ENCODE peak calls at places on chromosomes 12 and 14, in four cellular contexts. N is A549, G is H1, K is PC-3. S is an unnamed sample. For H3K9me3, the result is how much of the 10 kb centered on the place peaks cover.

GRCh38 chr12:76158518-76159321 is 74.2 kb upstream of the NAP1L1 start:
- DNase-seq in G (peak), K (peak), N (peak), S (peak)

GRCh38 chr14:103879570-103880333 is 32.4 kb upstream of the PPP1R13B start:
- DNase-seq in K (peak), G (peak), N (peak), S (no peak)

GRCh38 chr12:127270193-127270592 is 996.8 kb upstream of the TMEM132C start:
- DNase-seq in N (peak), G (no peak), K (peak), S (no peak)

GRCh38 chr14:96532632-96533031 is 30.4 kb downstream of the PAPOLA start:
- DNase-seq in K (no peak), G (no peak), N (no peak), S (no peak)

GRCh38 chr12:6069452-6070093 is 54.9 kb downstream of the VWF start:
- DNase-seq in G (no peak), N (no peak), K (no peak), S (no peak)

GRCh38 chr12:19428261-19428660 is 11.0 kb upstream of the AEBP2 start:
- DNase-seq in G (no peak), K (no peak), N (no peak), S (no peak)

GRCh38 chr12:93130371-93131049 is 201.4 kb upstream of the EEA1 start:
- DNase-seq in G (no peak), N (no peak), K (no peak), S (no peak)

GRCh38 chr12:104285740-104286537 is 17.6 kb upstream of the EID3 start:
- DNase-seq in N (no peak), G (no peak), K (peak), S (no peak)

GRCh38 chr12:89156324-89156723 is 196.0 kb downstream of the DUSP6 start:
- DNase-seq in K (no peak), G (no peak), N (no peak), S (no peak)

GRCh38 chr12:1972856-1973317 is 31.4 kb downstream of the DCP1B start:
- DNase-seq in N (no peak), G (no peak), K (no peak), S (no peak)

GRCh38 chr12:90003688-90004087 is 295.1 kb upstream of the ATP2B1 start:
- DNase-seq in K (no peak), G (no peak), N (no peak), S (no peak)

GRCh38 chr12:88958961-88959360 is 378.7 kb upstream of the KITLG start:
- DNase-seq in G (no peak), K (no peak), N (no peak), S (no peak)

GRCh38 chr12:107560906-107561285 is 124.7 kb upstream of the PWP1 start:
- DNase-seq in N (no peak), K (no peak), G (no peak), S (no peak)

GRCh38 chr12:52074006-52074405 is 4.2 kb downstream of the ATG101 start:
- DNase-seq in G (no peak), N (no peak), K (peak), S (no peak)

GRCh38 chr12:26229910-26230309 is 34.5 kb downstream of the SSPN start:
- DNase-seq in G (no peak), N (no peak), K (no peak), S (no peak)

GRCh38 chr12:88272456-88272855 is 130.3 kb downstream of the TMTC3 start:
- DNase-seq in N (no peak), G (no peak), K (no peak), S (no peak)

GRCh38 chr12:12722351-12723146 is 5.4 kb downstream of the CDKN1B start:
- DNase-seq in G (no peak), N (peak), K (peak), S (no peak)

GRCh38 chr12:6201199-6201608 is 1.0 kb downstream of the CD9 start:
- DNase-seq in K (peak), N (peak), G (no peak), S (no peak)

GRCh38 chr12:49346659-49347306 is at the start of gene DNAJC22:
- DNase-seq in G (peak), K (peak), N (peak), S (no peak)

GRCh38 chr14:71166434-71166833 is 259.2 kb downstream of the PCNX1 start:
- DNase-seq in K (peak), N (peak), G (no peak), S (peak)

GRCh38 chr12:48572326-48572725 is 2.5 kb upstream of the LALBA start:
- DNase-seq in N (no peak), G (no peak), K (no peak), S (no peak)

GRCh38 chr14:36505892-36506731 is 13.9 kb downstream of the NKX2-1 start:
- DNase-seq in G (peak), K (no peak), N (no peak), S (no peak)

GRCh38 chr12:55915481-55915856 is 12.2 kb downstream of the PYM1 start:
- DNase-seq in N (no peak), G (no peak), K (no peak), S (no peak)

GRCh38 chr12:131615316-131616053 is 95.4 kb upstream of the SFSWAP start:
- DNase-seq in G (no peak), N (no peak), K (no peak), S (no peak)

DNA sequence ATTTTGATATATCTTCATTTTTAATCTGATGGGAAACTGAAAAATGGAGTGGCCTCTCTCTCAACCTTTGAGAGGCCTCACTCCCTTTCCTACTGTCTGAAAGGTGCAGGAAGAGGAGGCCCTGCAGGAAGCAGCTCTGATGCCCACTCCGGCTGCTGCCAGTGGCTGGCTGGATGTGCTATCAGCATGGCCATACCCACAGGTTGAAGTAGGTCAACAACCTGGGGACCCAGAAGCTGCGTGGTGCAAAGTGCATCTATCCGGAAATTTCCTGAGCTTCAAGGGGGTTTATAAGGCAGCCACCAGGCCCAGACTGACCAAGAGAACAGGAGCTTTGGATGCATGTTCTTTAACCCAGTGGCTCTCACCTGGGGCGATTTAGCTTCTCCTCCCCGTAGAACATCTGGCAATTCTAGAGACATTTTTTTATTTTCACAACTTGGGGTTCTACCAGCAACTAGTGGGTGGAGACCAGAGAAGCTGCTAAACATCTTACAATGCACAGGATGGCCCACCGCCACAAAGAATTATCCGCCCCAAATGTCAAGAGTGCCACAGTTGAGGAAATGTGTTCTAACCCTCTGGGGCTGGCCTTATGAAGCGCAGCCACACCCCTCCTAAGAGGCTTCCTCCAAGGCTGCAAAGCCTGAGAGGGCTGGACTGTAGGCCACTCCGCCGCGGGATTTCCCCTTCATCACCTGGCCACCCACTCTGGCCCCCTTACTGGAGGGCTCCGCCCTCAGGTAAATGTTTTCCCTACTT is 8.2 kb upstream of the BATF start:
- DNase-seq in N (no peak), K (no peak), G (peak), S (no peak)
- H3K4me3 ChIP-seq in N (no peak), K (no peak), G (no peak), S (no peak)

GRCh38 chr14:100066984-100067383 is 1.8 kb downstream of the EVL start:
- DNase-seq in K (no peak), N (no peak), G (no peak), S (no peak)

GRCh38 chr14:100067481-100067880 is 2.3 kb downstream of the EVL start:
- DNase-seq in N (no peak), K (no peak), G (no peak), S (no peak)

GRCh38 chr14:100063314-100063941 is 1.8 kb upstream of the EVL start:
- DNase-seq in G (no peak), K (no peak), N (no peak), S (no peak)

GRCh38 chr14:100065942-100066574 is 836 bp downstream of the EVL start:
- DNase-seq in N (no peak), G (no peak), K (no peak), S (no peak)

DNA sequence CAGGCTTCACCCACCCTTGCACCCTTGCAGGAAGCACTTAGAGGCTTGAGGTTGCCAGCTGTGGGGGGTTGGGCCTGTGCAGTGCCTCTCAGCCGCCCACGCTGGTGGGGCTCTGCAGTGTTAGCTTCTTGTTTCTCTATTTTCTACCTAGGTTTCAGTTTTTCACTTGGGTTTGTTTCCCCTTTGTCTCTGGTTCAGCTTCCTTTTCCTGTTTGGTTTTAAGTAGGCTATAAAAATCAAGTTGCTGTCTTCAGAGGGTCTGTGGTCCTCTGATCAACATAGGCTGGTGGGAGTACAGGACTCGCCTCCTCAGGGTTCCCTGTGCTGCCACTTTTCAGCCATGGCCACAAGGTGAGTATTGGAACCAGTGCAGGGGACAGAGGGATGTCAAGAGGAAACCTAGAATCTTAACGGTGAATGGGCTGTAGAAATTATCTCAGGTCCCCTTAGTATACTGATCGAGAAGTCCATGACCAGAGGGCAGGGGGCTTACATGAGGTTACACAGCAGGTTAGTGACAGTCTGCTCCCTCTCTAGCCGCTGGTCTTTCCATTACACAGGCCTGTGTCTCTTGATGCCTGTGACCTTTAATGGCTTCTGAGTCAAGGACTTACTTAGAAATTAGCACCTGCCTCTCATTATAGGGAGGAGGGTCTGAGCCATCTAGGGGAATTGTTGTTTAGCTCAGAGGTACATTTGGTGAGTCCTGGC is at the start of gene EVL:
- DNase-seq in G (no peak), K (no peak), N (no peak), S (no peak)
- H3K9me3 ChIP-seq in G (under half), K (under half), N (under half), S (under half)

DNA sequence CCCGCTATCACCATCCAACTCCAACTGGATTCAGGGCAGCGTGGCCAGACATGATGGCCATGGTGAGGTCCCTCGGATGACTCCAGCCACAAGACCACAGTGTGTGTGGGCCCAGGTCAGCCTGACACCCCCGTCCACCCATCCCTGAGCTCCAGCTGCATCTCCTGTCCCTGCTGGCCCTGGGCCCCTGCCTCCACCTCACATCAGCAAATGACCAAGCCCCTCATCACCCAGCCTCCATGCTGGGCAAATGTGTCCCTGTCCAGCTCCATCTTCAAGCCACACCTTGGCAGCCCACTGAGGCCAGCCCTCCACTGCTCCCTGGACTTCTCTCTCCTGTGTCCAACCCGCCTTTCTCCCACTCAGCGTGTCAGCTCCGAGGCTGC is 3.2 kb downstream of the GPR132 start:
- DNase-seq in K (no peak), G (no peak), N (no peak), S (no peak)
- H3K4me3 ChIP-seq in K (no peak), G (no peak), N (no peak), S (no peak)

DNA sequence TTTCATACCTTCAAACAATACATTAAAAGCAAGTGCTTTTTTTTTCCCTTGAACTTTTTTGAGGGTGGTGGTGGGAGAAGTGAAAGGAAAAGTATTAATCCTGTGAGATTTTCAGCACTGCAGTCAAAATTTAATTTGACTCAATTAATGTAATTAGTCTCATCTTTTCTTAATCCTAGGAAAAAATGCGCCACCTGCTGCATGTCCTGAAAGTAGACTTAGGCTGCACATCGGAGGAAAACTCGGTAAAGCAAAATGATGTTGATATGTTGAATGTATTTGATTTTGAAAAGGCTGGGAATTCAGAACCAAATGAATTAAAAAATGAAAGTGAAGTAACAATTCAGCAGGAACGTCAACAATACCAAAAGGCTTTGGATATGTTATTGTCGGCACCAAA is 52.2 kb downstream of the SPATA7 start:
- DNase-seq in N (no peak), G (no peak), K (peak), S (no peak)
- H3K9me3 ChIP-seq in N (under half), G (under half), K (under half), S (under half)

GRCh38 chr12:110686294-110686903 is 2.5 kb downstream of the HVCN1 start:
- DNase-seq in K (no peak), G (no peak), N (no peak), S (no peak)
- H3K4me3 ChIP-seq in K (no peak), G (no peak), N (no peak), S (no peak)

DNA sequence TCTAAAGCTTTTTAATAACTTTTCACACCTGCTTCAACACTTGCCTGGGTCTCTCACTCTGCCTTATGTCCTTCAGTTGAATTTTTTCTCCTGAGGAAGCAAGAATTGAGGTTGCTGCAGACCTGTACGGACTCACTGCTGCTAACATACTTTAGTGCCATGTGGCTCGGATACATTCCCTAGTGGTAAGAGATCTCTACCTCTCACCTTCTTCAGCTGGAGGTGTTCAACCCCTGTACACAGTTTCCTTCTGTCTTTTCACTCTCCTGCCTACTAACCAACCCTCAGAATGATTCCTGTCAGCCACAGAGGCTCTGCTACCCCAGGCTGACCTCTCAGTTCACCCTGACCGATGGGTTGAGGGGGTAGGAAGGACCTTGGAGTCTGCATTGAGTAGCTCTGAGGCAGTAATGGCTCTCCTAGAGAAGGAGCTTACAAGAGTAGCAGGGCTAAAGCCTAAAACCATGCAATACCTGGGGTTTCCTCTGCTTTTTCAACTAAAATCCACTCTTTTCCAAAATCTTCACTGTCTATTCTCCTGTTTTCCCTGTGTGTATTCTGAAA is 14.2 kb upstream of the DHRS2 start:
- DNase-seq in K (no peak), G (no peak), N (no peak), S (no peak)
- H3K9me3 ChIP-seq in K (under half), G (under half), N (under half), S (under half)

GRCh38 chr12:102645968-102646367 is 165.6 kb upstream of the IGF1 start:
- DNase-seq in N (no peak), K (no peak), G (no peak), S (no peak)
- H3K4me3 ChIP-seq in N (no peak), K (no peak), G (no peak), S (no peak)

DNA sequence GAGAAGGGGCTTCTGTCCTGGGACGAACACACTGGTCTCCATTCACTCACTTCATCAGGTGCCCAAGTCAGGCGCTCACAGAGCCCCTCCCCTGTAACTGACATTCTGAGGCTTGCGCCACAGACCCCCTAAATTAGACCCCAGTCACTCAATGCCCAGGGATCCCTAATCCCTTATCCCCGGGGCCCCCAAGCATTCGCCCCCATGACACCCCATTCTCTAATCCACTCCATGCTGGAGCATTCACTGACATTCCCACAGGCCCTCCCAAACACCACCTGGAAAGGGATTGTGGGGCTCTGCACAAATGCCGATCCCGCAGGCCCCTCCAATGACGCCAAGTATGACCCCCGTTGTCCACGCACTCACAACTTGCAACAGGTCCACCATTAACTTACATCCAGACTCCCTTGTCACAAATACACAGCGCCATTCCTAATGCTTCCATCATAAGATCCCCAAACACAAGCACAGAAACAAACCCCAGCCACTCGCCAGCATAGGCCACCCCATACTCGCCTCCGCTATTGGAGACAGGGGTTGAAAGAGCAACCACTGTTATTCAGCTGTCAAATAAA is 1.5 kb downstream of the ZNF605 start:
- DNase-seq in N (no peak), G (no peak), K (peak), S (no peak)
- H3K9me3 ChIP-seq in N (half or more), G (half or more), K (under half), S (under half)

GRCh38 chr14:56092761-56093160 is 25.4 kb upstream of the PELI2 start:
- DNase-seq in K (no peak), G (no peak), N (no peak), S (no peak)
- H3K4me3 ChIP-seq in K (no peak), G (no peak), N (no peak), S (no peak)

S was measured in iPS DF 6.9.